ENCODE peak calls at places on chromosomes 13 and 19, in five cellular contexts. One of them, this sample, is unnamed.

GRCh38 chr19:32498641-32499200 is 82.3 kb upstream of the PDCD5 start:
- DNase-seq in IMR-90: no peak
- DNase-seq in HepG2: no peak
- DNase-seq in GM12878: no peak
- DNase-seq in SK-N-SH: no peak
- DNase-seq in this sample: no peak

GRCh38 chr13:113863511-113864302 is at the start of gene GAS6:
- DNase-seq in IMR-90: no peak
- DNase-seq in HepG2: no peak
- DNase-seq in GM12878: no peak
- DNase-seq in SK-N-SH: peak; percentile 89
- DNase-seq in this sample: peak; percentile 49

GRCh38 chr19:14168259-14168972 is 32.0 kb upstream of the ASF1B start:
- DNase-seq in IMR-90: no peak
- DNase-seq in HepG2: no peak
- DNase-seq in GM12878: no peak
- DNase-seq in SK-N-SH: peak; percentile 79
- DNase-seq in this sample: no peak

GRCh38 chr13:27794921-27795717 is 2.8 kb downstream of the GSX1 start:
- DNase-seq in IMR-90: no peak
- DNase-seq in HepG2: no peak
- DNase-seq in GM12878: no peak
- DNase-seq in SK-N-SH: no peak
- DNase-seq in this sample: no peak

GRCh38 chr13:110346661-110347067 is 39.6 kb downstream of the COL4A2 start:
- DNase-seq in IMR-90: no peak
- DNase-seq in HepG2: no peak
- DNase-seq in GM12878: no peak
- DNase-seq in SK-N-SH: no peak
- DNase-seq in this sample: no peak

GRCh38 chr13:26325876-26326275 is 71.9 kb downstream of the CDK8 start:
- DNase-seq in IMR-90: peak; percentile 4
- DNase-seq in HepG2: no peak
- DNase-seq in GM12878: peak; percentile 13
- DNase-seq in SK-N-SH: no peak
- DNase-seq in this sample: no peak

GRCh38 chr13:43785681-43786471 is 896 bp downstream of the ENOX1 start:
- DNase-seq in IMR-90: peak; percentile 63
- DNase-seq in HepG2: no peak
- DNase-seq in GM12878: no peak
- DNase-seq in SK-N-SH: peak; percentile 89
- DNase-seq in this sample: peak; percentile 6

GRCh38 chr13:98842858-98843481 is 90.5 kb upstream of the SLC15A1 start:
- DNase-seq in IMR-90: peak; percentile 80
- DNase-seq in HepG2: peak; percentile 69
- DNase-seq in GM12878: peak; percentile 38
- DNase-seq in SK-N-SH: peak; percentile 72
- DNase-seq in this sample: peak; percentile 48

GRCh38 chr19:7917292-7918061 is 2.7 kb upstream of the SNAPC2 start:
- DNase-seq in IMR-90: peak; percentile 45
- DNase-seq in HepG2: no peak
- DNase-seq in GM12878: no peak
- DNase-seq in SK-N-SH: peak; percentile 83
- DNase-seq in this sample: no peak

GRCh38 chr13:39557285-39557955 is 45.6 kb downstream of the LHFPL6 start:
- DNase-seq in IMR-90: no peak
- DNase-seq in HepG2: no peak
- DNase-seq in GM12878: no peak
- DNase-seq in SK-N-SH: no peak
- DNase-seq in this sample: no peak

GRCh38 chr19:7447648-7448047 is 41.2 kb downstream of the PEX11G start:
- DNase-seq in IMR-90: no peak
- DNase-seq in HepG2: no peak
- DNase-seq in GM12878: no peak
- DNase-seq in SK-N-SH: no peak
- DNase-seq in this sample: no peak

GRCh38 chr13:43095771-43096719 is 72.7 kb downstream of the DNAJC15 start:
- DNase-seq in IMR-90: no peak
- DNase-seq in HepG2: no peak
- DNase-seq in GM12878: no peak
- DNase-seq in SK-N-SH: no peak
- DNase-seq in this sample: no peak

GRCh38 chr13:113597386-113598080 is 13.0 kb downstream of the TFDP1 start:
- DNase-seq in IMR-90: no peak
- DNase-seq in HepG2: no peak
- DNase-seq in GM12878: no peak
- DNase-seq in SK-N-SH: no peak
- DNase-seq in this sample: no peak

GRCh38 chr19:47399198-47399597 is 20.1 kb downstream of the MEIS3 start:
- DNase-seq in IMR-90: no peak
- DNase-seq in HepG2: no peak
- DNase-seq in GM12878: no peak
- DNase-seq in SK-N-SH: no peak
- DNase-seq in this sample: no peak

GRCh38 chr13:94713556-94714182 is 1.3 kb upstream of the SOX21 start:
- DNase-seq in IMR-90: no peak
- DNase-seq in HepG2: no peak
- DNase-seq in GM12878: no peak
- DNase-seq in SK-N-SH: no peak
- DNase-seq in this sample: no peak

GRCh38 chr13:41960700-41961697 is at the start of gene VWA8:
- DNase-seq in IMR-90: peak; percentile 78
- DNase-seq in HepG2: peak; percentile 59
- DNase-seq in GM12878: no peak
- DNase-seq in SK-N-SH: peak; percentile 91
- DNase-seq in this sample: peak; percentile 82

GRCh38 chr13:72255908-72256307 is 388.9 kb upstream of the DACH1 start:
- DNase-seq in IMR-90: no peak
- DNase-seq in HepG2: peak; percentile 9
- DNase-seq in GM12878: no peak
- DNase-seq in SK-N-SH: peak; percentile 19
- DNase-seq in this sample: no peak

GRCh38 chr19:6378036-6378435 is 2.3 kb upstream of the PSPN start:
- DNase-seq in IMR-90: peak; percentile 41
- DNase-seq in HepG2: no peak
- DNase-seq in GM12878: no peak
- DNase-seq in SK-N-SH: no peak
- DNase-seq in this sample: no peak

GRCh38 chr19:48812094-48812929 is 1.5 kb upstream of the BCAT2 start:
- DNase-seq in IMR-90: peak; percentile 13
- DNase-seq in HepG2: peak; percentile 37
- DNase-seq in GM12878: no peak
- DNase-seq in SK-N-SH: peak; percentile 97
- DNase-seq in this sample: peak; percentile 99

GRCh38 chr13:112928958-112929777 is 39.8 kb upstream of the MCF2L start:
- DNase-seq in IMR-90: peak; percentile 28
- DNase-seq in HepG2: peak; percentile 78
- DNase-seq in GM12878: no peak
- DNase-seq in SK-N-SH: peak; percentile 80
- DNase-seq in this sample: no peak

GRCh38 chr13:109737606-109738005 is 48.8 kb downstream of the IRS2 start:
- DNase-seq in IMR-90: peak; percentile 65
- DNase-seq in HepG2: no peak
- DNase-seq in GM12878: no peak
- DNase-seq in SK-N-SH: no peak
- DNase-seq in this sample: no peak

GRCh38 chr13:100100115-100100879 is 11.4 kb downstream of the PCCA start:
- DNase-seq in IMR-90: peak; percentile 87
- DNase-seq in HepG2: peak; percentile 71
- DNase-seq in GM12878: no peak
- DNase-seq in SK-N-SH: no peak
- DNase-seq in this sample: no peak

GRCh38 chr13:22789027-22789593 is 391.7 kb upstream of the SGCG start:
- DNase-seq in IMR-90: no peak
- DNase-seq in HepG2: peak; percentile 78
- DNase-seq in GM12878: no peak
- DNase-seq in SK-N-SH: no peak
- DNase-seq in this sample: no peak

GRCh38 chr19:45331411-45331810 is 8.7 kb upstream of the CKM start:
- DNase-seq in IMR-90: no peak
- DNase-seq in HepG2: peak; percentile 22
- DNase-seq in GM12878: no peak
- DNase-seq in SK-N-SH: no peak
- DNase-seq in this sample: no peak

GRCh38 chr19:2253106-2254051 is 2.8 kb downstream of the JSRP1 start:
- DNase-seq in IMR-90: no peak
- DNase-seq in HepG2: peak; percentile 45
- DNase-seq in GM12878: no peak
- DNase-seq in SK-N-SH: peak; percentile 58
- DNase-seq in this sample: no peak

GRCh38 chr19:49497047-49497789 is 984 bp downstream of the RPS11 start:
- DNase-seq in IMR-90: peak; percentile 47
- DNase-seq in HepG2: no peak
- DNase-seq in GM12878: no peak
- DNase-seq in SK-N-SH: peak; percentile 68
- DNase-seq in this sample: peak; percentile 56

DNA sequence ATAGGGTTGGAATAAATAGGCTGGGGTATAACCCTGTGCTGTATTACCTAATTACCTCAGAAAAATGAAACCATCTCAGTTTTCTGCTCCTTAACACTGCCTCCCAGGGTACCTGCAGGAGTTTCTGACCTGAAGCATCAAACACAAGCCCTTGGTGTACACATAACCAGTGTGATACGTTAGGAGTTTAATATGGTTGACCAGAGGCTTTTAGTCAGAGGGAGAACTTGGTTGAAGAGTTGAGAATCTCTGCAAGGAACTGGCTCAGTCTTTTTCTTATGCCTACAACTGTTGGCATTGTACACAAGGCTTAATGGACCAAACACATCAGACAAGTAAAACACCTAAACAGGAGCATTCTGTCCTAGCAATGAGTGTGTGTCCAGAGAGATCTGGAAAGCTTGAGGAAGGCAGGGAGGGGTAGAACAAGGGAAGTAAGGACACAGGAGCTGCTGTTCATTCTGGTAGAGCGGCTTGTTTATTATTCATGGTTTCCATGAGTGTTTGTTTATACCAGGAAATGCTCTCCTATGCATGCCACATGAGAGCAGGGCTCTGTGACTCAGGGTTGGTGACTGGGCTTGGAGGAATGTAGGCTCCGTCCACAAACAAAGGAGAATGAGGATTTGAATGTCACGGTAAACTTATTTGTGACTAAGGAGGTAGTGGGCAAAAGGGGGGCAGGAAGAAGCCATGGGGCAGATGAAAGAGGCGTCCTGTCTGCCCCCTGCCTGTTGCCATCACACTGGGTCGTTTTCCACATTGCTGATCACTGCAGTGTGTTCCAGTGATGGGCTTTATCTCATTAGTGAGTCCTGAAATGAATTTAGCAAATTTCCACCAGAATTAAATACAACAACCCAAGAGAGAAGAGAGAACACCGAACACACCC is 11.9 kb upstream of the SPATA13 start:
- DNase-seq in IMR-90: peak; percentile 99
- DNase-seq in HepG2: peak; percentile 90
- DNase-seq in GM12878: no peak
- DNase-seq in SK-N-SH: no peak
- DNase-seq in this sample: no peak
- TF ChIP-seq MXI1 in IMR-90: no peak
- TF ChIP-seq MXI1 in HepG2: peak; percentile 49
- TF ChIP-seq MXI1 in GM12878: no peak
- TF ChIP-seq MXI1 in SK-N-SH: no peak
- TF ChIP-seq MXI1 in this sample: no peak

GRCh38 chr19:28736528-28736927 is 476.4 kb downstream of the UQCRFS1 start:
- DNase-seq in IMR-90: no peak
- DNase-seq in HepG2: no peak
- DNase-seq in GM12878: no peak
- DNase-seq in SK-N-SH: no peak
- DNase-seq in this sample: no peak

GRCh38 chr19:28731577-28731976 is 481.4 kb downstream of the UQCRFS1 start:
- DNase-seq in IMR-90: no peak
- DNase-seq in HepG2: no peak
- DNase-seq in GM12878: no peak
- DNase-seq in SK-N-SH: no peak
- DNase-seq in this sample: no peak

GRCh38 chr19:28737021-28737525 is 475.9 kb downstream of the UQCRFS1 start:
- DNase-seq in IMR-90: peak; percentile 44
- DNase-seq in HepG2: peak; percentile 15
- DNase-seq in GM12878: peak; percentile 3
- DNase-seq in SK-N-SH: no peak
- DNase-seq in this sample: peak; percentile 28

GRCh38 chr19:28737526-28737925 is 475.4 kb downstream of the UQCRFS1 start:
- DNase-seq in IMR-90: no peak
- DNase-seq in HepG2: no peak
- DNase-seq in GM12878: no peak
- DNase-seq in SK-N-SH: no peak
- DNase-seq in this sample: no peak
- TF ChIP-seq MXI1 in IMR-90: no peak
- TF ChIP-seq MXI1 in HepG2: no peak
- TF ChIP-seq MXI1 in GM12878: no peak
- TF ChIP-seq MXI1 in SK-N-SH: no peak
- TF ChIP-seq MXI1 in this sample: no peak

DNA sequence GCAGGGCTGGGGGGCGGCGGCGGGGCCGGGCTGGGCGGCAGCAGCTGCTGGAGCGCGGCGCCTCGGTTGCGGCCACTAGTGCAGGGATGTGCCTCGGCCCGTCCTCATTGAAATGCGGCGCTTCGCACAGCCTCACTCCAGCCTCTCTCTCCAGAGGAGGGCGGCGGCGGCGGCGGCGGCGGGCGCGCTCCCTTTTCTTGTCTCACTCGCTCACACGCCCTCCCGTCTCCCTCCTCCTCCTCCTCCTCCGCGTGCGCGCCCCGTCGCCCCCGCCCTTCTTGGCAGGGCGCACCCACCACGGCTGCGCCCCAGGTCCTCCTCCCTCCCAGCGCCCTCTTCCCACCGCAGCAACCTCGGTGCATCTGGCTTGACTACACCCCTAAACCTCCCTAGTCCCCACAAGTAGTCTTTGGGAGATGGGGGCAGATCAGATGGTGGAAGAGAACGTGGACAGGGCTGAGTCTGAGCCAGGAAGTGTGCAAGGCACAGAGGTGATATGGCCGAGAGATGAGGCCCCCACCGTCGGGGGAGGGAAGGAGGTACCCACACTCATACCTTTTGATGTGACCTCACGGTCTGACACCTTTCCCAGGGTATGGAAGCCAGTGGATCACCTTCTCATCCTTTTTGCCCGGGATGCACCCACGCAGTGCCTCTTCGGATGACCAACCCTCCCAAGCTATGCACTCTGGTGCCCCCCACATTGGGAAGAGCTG is at the start of gene DCLK1:
- DNase-seq in IMR-90: no peak
- DNase-seq in HepG2: no peak
- DNase-seq in GM12878: no peak
- DNase-seq in SK-N-SH: peak; percentile 80
- DNase-seq in this sample: no peak
- TF ChIP-seq MXI1 in IMR-90: no peak
- TF ChIP-seq MXI1 in HepG2: no peak
- TF ChIP-seq MXI1 in GM12878: no peak
- TF ChIP-seq MXI1 in SK-N-SH: no peak
- TF ChIP-seq MXI1 in this sample: no peak

DNA sequence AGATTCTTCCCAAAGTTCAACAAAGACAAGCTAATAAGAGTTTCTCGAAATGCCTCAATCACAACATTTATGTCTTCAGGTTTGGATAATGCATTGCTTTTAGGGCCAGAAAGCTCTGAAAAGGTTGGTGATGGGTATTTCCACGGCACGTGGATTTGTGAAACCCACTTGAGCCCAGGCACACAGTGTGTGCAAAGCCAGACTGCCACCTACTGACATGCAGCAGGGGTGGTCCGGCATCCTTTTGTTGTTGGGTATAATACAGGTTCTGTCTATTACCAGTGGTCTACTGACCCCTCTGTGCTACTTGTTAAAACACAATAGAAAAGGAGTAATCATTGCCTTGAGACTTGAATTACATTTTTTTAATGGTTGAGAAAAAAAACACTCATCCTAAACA is 225.6 kb downstream of the RAP2A start:
- DNase-seq in IMR-90: peak; percentile 21
- DNase-seq in HepG2: peak; percentile 13
- DNase-seq in GM12878: no peak
- DNase-seq in SK-N-SH: peak; percentile 46
- DNase-seq in this sample: no peak
- TF ChIP-seq MXI1 in IMR-90: no peak
- TF ChIP-seq MXI1 in HepG2: no peak
- TF ChIP-seq MXI1 in GM12878: no peak
- TF ChIP-seq MXI1 in SK-N-SH: no peak
- TF ChIP-seq MXI1 in this sample: no peak